ENCODE peak calls at places on chromosomes 5 and 9, in five cellular contexts. O is activated naive CD4-positive, alpha-beta T cell treated with anti-CD3 and anti-CD28 coated beads, Interleukin-2, amount 50 U/mL, for 72 hours; Y is foreskin keratinocyte; M is activated T-helper 17 cell treated with anti-CD3 and anti-CD28 coated beads, Interleukin-2, amount 50 U/mL, for 72 hours; U is mucosa of descending colon. I is an unnamed sample.
A peak's percentile ranks its signal among the peaks of the same experiment; 100 is the strongest.

GRCh38 chr9:97803167-97804058 is 49.6 kb upstream of the FOXE1 start:
- ATAC-seq in U (peak; percentile 100), Y (peak; percentile 74), M (peak; percentile 93), O (peak; percentile 86), I (peak; percentile 93)

GRCh38 chr5:6757414-6757969 is 44.3 kb downstream of the TENT4A start:
- ATAC-seq in M (no peak), Y (no peak), O (no peak), U (no peak), I (no peak)

GRCh38 chr5:134138416-134139376 is 24.2 kb downstream of the TCF7 start:
- ATAC-seq in U (no peak), Y (peak; percentile 74), M (peak; percentile 92), O (peak; percentile 89), I (peak; percentile 90)

GRCh38 chr9:92146610-92147009 is 31.4 kb upstream of the SPTLC1 start:
- ATAC-seq in Y (no peak), U (no peak), M (no peak), O (no peak), I (no peak)

GRCh38 chr9:78441396-78441795 is 144.5 kb downstream of the PSAT1 start:
- ATAC-seq in O (no peak), U (no peak), M (no peak), Y (no peak), I (no peak)

GRCh38 chr5:127572930-127573329 is 55.5 kb downstream of the PRRC1 start:
- ATAC-seq in U (peak; percentile 14), Y (no peak), O (peak; percentile 60), M (no peak), I (no peak)

GRCh38 chr5:138141734-138142133 is 2.5 kb upstream of the NME5 start:
- ATAC-seq in U (no peak), Y (peak; percentile 57), O (no peak), M (no peak), I (no peak)

GRCh38 chr9:121701736-121702261 is 50.4 kb downstream of the DAB2IP start:
- ATAC-seq in Y (no peak), O (no peak), U (no peak), M (no peak), I (no peak)

GRCh38 chr5:136132087-136132486 is 558 bp upstream of the SMAD5 start:
- ATAC-seq in M (peak; percentile 13), O (no peak), Y (no peak), U (no peak), I (no peak)

GRCh38 chr5:90882448-90882847 is 323.9 kb downstream of the ADGRV1 start:
- ATAC-seq in M (no peak), U (no peak), O (no peak), Y (no peak), I (no peak)

GRCh38 chr5:80346055-80346454 is 26.3 kb downstream of the SPZ1 start:
- ATAC-seq in O (peak; percentile 54), U (peak; percentile 46), M (peak; percentile 53), Y (peak; percentile 50), I (peak; percentile 27)

GRCh38 chr9:114602620-114603019 is 8.5 kb upstream of the TMEM268 start:
- ATAC-seq in U (no peak), Y (no peak), M (no peak), O (no peak), I (no peak)

GRCh38 chr5:96150007-96150406 is 188.4 kb upstream of the ELL2 start:
- ATAC-seq in O (no peak), M (no peak), U (no peak), Y (no peak), I (no peak)

I was measured in stimulated activated memory B cell treated with anti-CD40 and anti-IgM and Interleukin-4, amounts not matched to agents 10 μg/mL and 1 μg/mL and 100 μg/mL, for 72 hours.